ENCODE peak calls at places on chromosomes 4 and X, in eight cellular contexts. H, G, X, R, Y, T, K and J are unnamed samples.

GRCh38 chr4:56671373-56671772 is 9.7 kb downstream of the HOPX start:
- DNase-seq in H (no peak), G (no peak), X (no peak), R (no peak), Y (no peak), T (no peak), K (no peak), J (peak)

GRCh38 chr4:17437396-17437795 is 74.5 kb downstream of the QDPR start:
- DNase-seq in H (no peak), G (no peak), X (no peak), R (no peak), Y (no peak), T (no peak), K (no peak), J (no peak)

GRCh38 chr4:35124116-35124515 is 1120.2 kb downstream of the ARAP2 start:
- DNase-seq in H (no peak), G (no peak), X (no peak), R (no peak), Y (no peak), T (no peak), K (no peak), J (no peak)

GRCh38 chr4:139242511-139243051 is 37.4 kb downstream of the MGARP start:
- DNase-seq in H (no peak), G (no peak), X (peak), R (peak), Y (no peak), T (no peak), K (peak), J (no peak)

GRCh38 chrX:129318375-129318774 is 204.9 kb downstream of the SMARCA1 start:
- DNase-seq in H (no peak), G (peak), X (peak), R (peak), Y (no peak), T (peak), K (peak), J (peak)

GRCh38 chrX:16496175-16496574 is 153.8 kb upstream of the S100G start:
- DNase-seq in H (no peak), G (no peak), X (no peak), R (no peak), Y (no peak), T (no peak), K (no peak), J (no peak)

GRCh38 chrX:51852621-51853020 is 40.8 kb upstream of the MAGED1 start:
- DNase-seq in H (no peak), G (no peak), X (no peak), R (no peak), Y (no peak), T (no peak), K (no peak), J (no peak)

GRCh38 chr4:119597377-119597776 is 31.2 kb downstream of the PDE5A start:
- DNase-seq in H (no peak), G (no peak), X (no peak), R (no peak), Y (no peak), T (no peak), K (no peak), J (no peak)

GRCh38 chrX:15301924-15302323 is 13.5 kb downstream of the ASB11 start:
- DNase-seq in H (no peak), G (no peak), X (peak), R (no peak), Y (no peak), T (peak), K (no peak), J (no peak)

GRCh38 chr4:15162465-15163283 is 160.4 kb downstream of the CPEB2 start:
- DNase-seq in H (no peak), G (peak), X (peak), R (peak), Y (no peak), T (peak), K (no peak), J (no peak)

GRCh38 chrX:70437011-70437410 is 7.6 kb upstream of the DLG3 start:
- DNase-seq in H (no peak), G (no peak), X (peak), R (no peak), Y (no peak), T (peak), K (no peak), J (no peak)

GRCh38 chrX:148416931-148417330 is 83.5 kb upstream of the AFF2 start:
- DNase-seq in H (no peak), G (no peak), X (peak), R (no peak), Y (no peak), T (no peak), K (no peak), J (no peak)

GRCh38 chr4:184358521-184359232 is 115.7 kb downstream of the IRF2 start:
- DNase-seq in H (no peak), G (no peak), X (no peak), R (no peak), Y (no peak), T (no peak), K (no peak), J (no peak)

GRCh38 chrX:23887448-23887847 is 20.3 kb downstream of the APOO start:
- DNase-seq in H (no peak), G (no peak), X (no peak), R (no peak), Y (no peak), T (no peak), K (no peak), J (no peak)

GRCh38 chr4:41455215-41455614 is 82.7 kb upstream of the LIMCH1 start:
- DNase-seq in H (no peak), G (peak), X (no peak), R (no peak), Y (no peak), T (no peak), K (no peak), J (peak)

GRCh38 chrX:103211012-103211715 is 3.7 kb upstream of the BEX4 start:
- DNase-seq in H (peak), G (peak), X (peak), R (peak), Y (no peak), T (peak), K (peak), J (peak)

GRCh38 chr4:144820115-144820514 is 174.2 kb downstream of the HHIP start:
- DNase-seq in H (no peak), G (no peak), X (peak), R (peak), Y (no peak), T (no peak), K (peak), J (no peak)

GRCh38 chr4:39446842-39447573 is 11.7 kb downstream of the RPL9 start:
- DNase-seq in H (peak), G (no peak), X (peak), R (no peak), Y (peak), T (peak), K (peak), J (no peak)

GRCh38 chr4:65383589-65384305 is 286.5 kb downstream of the EPHA5 start:
- DNase-seq in H (no peak), G (no peak), X (no peak), R (no peak), Y (no peak), T (no peak), K (no peak), J (no peak)

GRCh38 chr4:159926871-159927270 is 824.0 kb downstream of the RAPGEF2 start:
- DNase-seq in H (no peak), G (no peak), X (no peak), R (no peak), Y (no peak), T (no peak), K (no peak), J (no peak)

GRCh38 chrX:147803948-147804347 is 107.8 kb upstream of the FMR1 start:
- DNase-seq in H (no peak), G (peak), X (peak), R (peak), Y (no peak), T (peak), K (no peak), J (no peak)

GRCh38 chr4:74549936-74550335 is 105.0 kb downstream of the AREG start:
- DNase-seq in H (no peak), G (no peak), X (peak), R (peak), Y (no peak), T (no peak), K (no peak), J (no peak)

GRCh38 chr4:88177981-88178632 is 19.7 kb upstream of the ABCG2 start:
- DNase-seq in H (no peak), G (no peak), X (peak), R (peak), Y (no peak), T (peak), K (peak), J (no peak)

GRCh38 chr4:155526452-155527169 is 140.0 kb upstream of the GUCY1A1 start:
- DNase-seq in H (no peak), G (no peak), X (no peak), R (no peak), Y (no peak), T (no peak), K (no peak), J (no peak)

GRCh38 chr4:10333942-10334341 is 123.3 kb downstream of the ZNF518B start:
- DNase-seq in H (no peak), G (no peak), X (no peak), R (no peak), Y (no peak), T (no peak), K (no peak), J (no peak)

GRCh38 chr4:186192068-186192751 is 843 bp downstream of the CYP4V2 start:
- DNase-seq in H (peak), G (peak), X (peak), R (peak), Y (no peak), T (peak), K (peak), J (peak)